ENCODE peak calls at places on chromosomes 4 and X, in four cellular contexts. J is activated CD8-positive, alpha-beta memory T cell treated with anti-CD3 and anti-CD28 coated beads, Interleukin-2, amount 50 U/mL, for 48 hours; V is mesendoderm; T is iPS DF 6.9. L is an unnamed sample.

GRCh38 chrX:980572-981235 is 231.7 kb downstream of the CRLF2 start:
- DNase-seq in V (no peak), T (no peak), J (no peak), L (no peak)

GRCh38 chr4:17188035-17188967 is 289.9 kb upstream of the LDB2 start:
- DNase-seq in V (no peak), J (no peak), T (no peak), L (no peak)

GRCh38 chr4:186144180-186144579 is 39.7 kb downstream of the FAM149A start:
- DNase-seq in T (no peak), V (peak; percentile 59), J (no peak), L (peak; percentile 84)

GRCh38 chrX:22300130-22300529 is 27.4 kb downstream of the CBLL2 start:
- DNase-seq in J (no peak), V (peak; percentile 41), T (no peak), L (peak; percentile 25)

GRCh38 chr4:132071815-132072214 is 1077.3 kb upstream of the PCDH10 start:
- DNase-seq in T (no peak), J (no peak), V (no peak), L (no peak)

GRCh38 chr4:118684873-118685811 is at the start of gene METTL14:
- DNase-seq in V (peak; percentile 98), J (peak; percentile 92), T (peak; percentile 92), L (peak; percentile 98)

GRCh38 chrX:136619889-136620505 is 28.0 kb upstream of the CD40LG start:
- DNase-seq in T (no peak), J (no peak), V (no peak), L (no peak)

GRCh38 chr4:28709821-28710330 is 1849.2 kb downstream of the STIM2 start:
- DNase-seq in V (no peak), J (no peak), T (no peak), L (no peak)

GRCh38 chr4:6200011-6200921 is at the start of gene JAKMIP1:
- DNase-seq in J (peak; percentile 96), V (peak; percentile 82), T (no peak), L (peak; percentile 88)

GRCh38 chrX:41137589-41137988 is 52.3 kb downstream of the USP9X start:
- DNase-seq in V (no peak), T (no peak), J (no peak), L (no peak)

GRCh38 chrX:129577473-129577872 is 37.4 kb downstream of the OCRL start:
- DNase-seq in T (no peak), V (peak; percentile 23), J (no peak), L (no peak)

GRCh38 chrX:136608295-136608933 is 39.5 kb upstream of the CD40LG start:
- DNase-seq in J (no peak), V (peak; percentile 7), T (peak; percentile 4), L (peak; percentile 5)

GRCh38 chr4:120517966-120518365 is 404.6 kb downstream of the PRDM5 start:
- DNase-seq in T (peak; percentile 7), J (no peak), V (peak; percentile 65), L (peak; percentile 63)

GRCh38 chrX:2710041-2710471 is 19.0 kb downstream of the CD99 start:
- DNase-seq in J (no peak), V (peak; percentile 62), T (no peak), L (peak; percentile 28)

GRCh38 chr4:120659626-120660170 is 262.8 kb downstream of the PRDM5 start:
- DNase-seq in T (no peak), V (no peak), J (no peak), L (no peak)

GRCh38 chr4:5955856-5956255 is 62.4 kb downstream of the C4orf50 start:
- DNase-seq in J (no peak), V (no peak), T (no peak), L (no peak)

GRCh38 chr4:108851346-108851745 is 88.5 kb upstream of the ETNPPL start:
- DNase-seq in V (no peak), T (no peak), J (no peak), L (no peak)

GRCh38 chrX:153063315-153063714 is 7.0 kb downstream of the PNMA3 start:
- DNase-seq in T (no peak), V (no peak), J (no peak), L (no peak)

GRCh38 chrX:1928805-1929204 is 313.9 kb downstream of the ASMT start:
- DNase-seq in T (no peak), J (no peak), V (peak; percentile 82), L (no peak)

GRCh38 chrX:21730011-21730410 is 27.9 kb downstream of the SMPX start:
- DNase-seq in V (no peak), T (no peak), J (no peak), L (no peak)

GRCh38 chrX:35040871-35041270 is 98.3 kb downstream of the FAM47B start:
- DNase-seq in T (no peak), V (no peak), J (no peak), L (no peak)

GRCh38 chrX:130523460-130524394 is 121.9 kb downstream of the RBMX2 start:
- DNase-seq in J (no peak), V (peak; percentile 18), T (no peak), L (peak; percentile 87)

GRCh38 chrX:22159071-22159470 is 113.6 kb upstream of the CBLL2 start:
- DNase-seq in T (no peak), J (no peak), V (no peak), L (no peak)

GRCh38 chr4:56544573-56545131 is 39.1 kb downstream of the ARL9 start:
- DNase-seq in V (peak; percentile 81), J (peak; percentile 99), T (peak; percentile 71), L (peak; percentile 95)

GRCh38 chrX:14817559-14817958 is 55.3 kb downstream of the FANCB start:
- DNase-seq in V (no peak), J (no peak), T (no peak), L (no peak)